ENCODE peak calls at places on chromosomes 5 and 9, in six cellular contexts. P, X, L, S, K and A are unnamed samples.

GRCh38 chr5:151738125-151738848 is 20.1 kb downstream of the ATOX1 start:
- DNase-seq in P (no peak), X (no peak), L (no peak), S (no peak), K (no peak), A (no peak)

GRCh38 chr9:70444904-70445303 is 30.4 kb upstream of the KLF9 start:
- DNase-seq in P (no peak), X (no peak), L (no peak), S (no peak), K (no peak), A (no peak)

GRCh38 chr5:159001247-159001646 is 98.5 kb downstream of the EBF1 start:
- DNase-seq in P (no peak), X (no peak), L (no peak), S (no peak), K (no peak), A (no peak)

GRCh38 chr9:110257097-110257955 is 1.0 kb upstream of the TXN start:
- DNase-seq in P (no peak), X (no peak), L (peak), S (peak), K (no peak), A (no peak)

GRCh38 chr5:6759401-6759800 is 46.2 kb downstream of the TENT4A start:
- DNase-seq in P (no peak), X (peak), L (no peak), S (no peak), K (no peak), A (no peak)

GRCh38 chr9:88533951-88534455 is 975 bp upstream of the NXNL2 start:
- DNase-seq in P (no peak), X (no peak), L (no peak), S (peak), K (peak), A (no peak)

GRCh38 chr5:73446631-73447233 is 1.8 kb downstream of the FOXD1 start:
- DNase-seq in P (no peak), X (no peak), L (no peak), S (no peak), K (no peak), A (no peak)

GRCh38 chr5:80541392-80541791 is 28.7 kb downstream of the ANKRD34B start:
- DNase-seq in P (no peak), X (no peak), L (no peak), S (no peak), K (no peak), A (no peak)

GRCh38 chr9:37339945-37340344 is 82.6 kb upstream of the GRHPR start:
- DNase-seq in P (no peak), X (no peak), L (no peak), S (no peak), K (no peak), A (no peak)

GRCh38 chr9:137294091-137294683 is 7.9 kb downstream of the NRARP start:
- DNase-seq in P (no peak), X (no peak), L (no peak), S (peak), K (no peak), A (no peak)

GRCh38 chr9:137881591-137882505 is 4.3 kb downstream of the CACNA1B start:
- DNase-seq in P (no peak), X (no peak), L (no peak), S (no peak), K (no peak), A (no peak)

GRCh38 chr9:123102380-123103113 is 69.1 kb downstream of the GPR21 start:
- DNase-seq in P (no peak), X (no peak), L (no peak), S (no peak), K (no peak), A (no peak)

GRCh38 chr5:175216991-175217390 is 227.0 kb downstream of the DRD1 start:
- DNase-seq in P (no peak), X (no peak), L (no peak), S (no peak), K (peak), A (peak)

GRCh38 chr9:128685636-128686489 is 3.2 kb upstream of the SET start:
- DNase-seq in P (peak), X (no peak), L (no peak), S (no peak), K (no peak), A (no peak)

GRCh38 chr5:96492654-96493053 is 59.6 kb upstream of the PCSK1 start:
- DNase-seq in P (no peak), X (no peak), L (no peak), S (no peak), K (no peak), A (no peak)

GRCh38 chr9:101738566-101739183 is at the start of gene GRIN3A:
- DNase-seq in P (no peak), X (no peak), L (peak), S (peak), K (no peak), A (no peak)

GRCh38 chr5:147954971-147955370 is 48.6 kb upstream of the C5orf46 start:
- DNase-seq in P (no peak), X (no peak), L (no peak), S (no peak), K (no peak), A (no peak)

GRCh38 chr5:177344891-177345290 is 6.6 kb downstream of the LMAN2 start:
- DNase-seq in P (no peak), X (no peak), L (no peak), S (no peak), K (no peak), A (no peak)

GRCh38 chr5:136242611-136243010 is 49.6 kb upstream of the SMIM32 start:
- DNase-seq in P (no peak), X (no peak), L (no peak), S (no peak), K (no peak), A (no peak)

GRCh38 chr5:125227333-125228075 is 481.1 kb upstream of the ZNF608 start:
- DNase-seq in P (no peak), X (no peak), L (no peak), S (no peak), K (no peak), A (no peak)

GRCh38 chr5:145903862-145904261 is 31.0 kb upstream of the GRXCR2 start:
- DNase-seq in P (no peak), X (no peak), L (no peak), S (no peak), K (no peak), A (no peak)

GRCh38 chr5:61910771-61911170 is 395.2 kb upstream of the KIF2A start:
- DNase-seq in P (no peak), X (peak), L (no peak), S (no peak), K (no peak), A (no peak)

GRCh38 chr5:133565993-133566392 is 46.3 kb downstream of the FSTL4 start:
- DNase-seq in P (no peak), X (no peak), L (peak), S (no peak), K (no peak), A (no peak)

GRCh38 chr9:137439158-137439714 is 1.9 kb downstream of the ENTPD8 start:
- DNase-seq in P (no peak), X (no peak), L (no peak), S (peak), K (no peak), A (no peak)

GRCh38 chr5:95954716-95955115 is 6.9 kb downstream of the ELL2 start:
- DNase-seq in P (no peak), X (no peak), L (no peak), S (no peak), K (no peak), A (no peak)

GRCh38 chr9:78972303-78973002 is 599.3 kb upstream of the TLE4 start:
- DNase-seq in P (no peak), X (no peak), L (no peak), S (no peak), K (no peak), A (no peak)

GRCh38 chr9:96646081-96646991 is 8.8 kb downstream of the PRXL2C start:
- DNase-seq in P (no peak), X (no peak), L (no peak), S (no peak), K (no peak), A (no peak)

GRCh38 chr5:122412966-122413365 is 100.9 kb downstream of the SNCAIP start:
- DNase-seq in P (no peak), X (no peak), L (no peak), S (no peak), K (no peak), A (no peak)

DNA sequence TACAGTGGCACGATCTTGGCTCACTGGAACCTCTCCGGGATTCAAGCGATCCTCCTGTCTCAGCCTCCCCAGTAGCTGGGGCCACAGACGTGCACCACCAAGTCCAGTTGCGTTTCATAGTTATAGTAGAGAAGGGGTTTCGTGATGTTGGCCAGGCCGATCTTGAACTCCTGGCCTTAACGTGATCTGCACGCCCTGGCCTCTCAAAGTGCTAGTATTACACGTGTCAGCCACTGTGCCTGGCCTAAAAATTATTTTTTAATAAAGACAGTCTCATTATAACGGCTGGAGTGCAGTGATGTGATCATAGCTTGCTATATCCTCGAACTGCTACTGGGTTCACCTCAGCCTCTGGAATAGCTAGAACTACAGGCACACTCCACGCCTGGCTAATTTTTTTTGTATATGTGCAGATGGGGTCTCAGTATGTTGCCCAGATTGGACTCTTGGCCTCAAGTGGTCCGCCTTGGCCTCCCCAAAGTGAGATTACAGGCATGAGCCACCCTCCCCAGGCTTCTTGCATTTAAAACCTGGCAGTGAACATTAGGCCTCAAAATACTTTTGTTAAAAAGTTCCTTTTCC is 4.4 kb downstream of the NPM1 start:
- DNase-seq in P (no peak), X (no peak), L (no peak), S (no peak), K (no peak), A (no peak)
- H3K4me3 ChIP-seq in P (no peak), X (no peak), L (no peak), S (no peak), K (no peak), A (no peak)

GRCh38 chr5:99169309-99169708 is 240.5 kb upstream of the CHD1 start:
- DNase-seq in P (no peak), X (no peak), L (no peak), S (no peak), K (no peak), A (no peak)
- TF ChIP-seq CTCF in P (no peak), X (no peak), L (no peak), S (peak), K (no peak), A (no peak)

DNA sequence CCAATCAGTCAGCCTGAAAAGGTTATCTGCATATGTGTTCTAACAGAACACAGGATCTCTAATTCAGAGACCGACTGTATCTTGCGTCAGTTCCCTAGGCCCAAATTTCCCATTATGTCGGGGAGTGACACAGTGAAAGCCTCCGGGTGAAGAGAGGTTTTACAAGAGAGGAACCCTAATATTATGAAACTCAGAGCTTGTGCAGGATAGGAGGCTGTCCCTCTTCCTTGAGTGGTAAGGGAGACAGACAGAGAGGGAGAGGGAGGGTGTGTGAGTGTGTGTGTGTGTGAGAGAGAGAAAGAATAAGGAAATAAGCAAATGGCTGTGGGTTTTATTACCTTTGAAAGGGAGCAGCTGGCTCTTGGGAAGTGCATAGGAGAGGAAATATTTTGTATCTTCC is 1.9 kb downstream of the CD14 start:
- DNase-seq in P (no peak), X (no peak), L (no peak), S (no peak), K (no peak), A (no peak)
- H3K4me3 ChIP-seq in P (no peak), X (no peak), L (peak), S (peak), K (peak), A (no peak)

DNA sequence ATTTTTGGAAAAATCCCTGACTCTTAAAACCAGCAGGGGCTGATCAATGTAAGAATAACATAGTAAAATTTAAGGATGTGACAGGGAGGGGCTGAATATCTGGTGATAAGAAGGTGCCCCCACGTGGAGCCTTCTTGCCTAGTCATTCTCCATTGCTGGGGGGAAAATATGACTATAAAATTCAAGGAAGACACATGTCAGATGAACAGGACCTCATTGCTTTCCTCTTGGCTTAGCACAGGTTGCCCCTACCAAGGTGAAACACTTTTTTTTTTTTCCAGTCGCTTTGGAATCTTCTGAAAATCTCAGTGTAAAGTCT is 310.9 kb downstream of the EFNA5 start:
- DNase-seq in P (no peak), X (no peak), L (no peak), S (no peak), K (no peak), A (no peak)
- TF ChIP-seq CTCF in P (no peak), X (peak), L (no peak), S (no peak), K (peak), A (no peak)

DNA sequence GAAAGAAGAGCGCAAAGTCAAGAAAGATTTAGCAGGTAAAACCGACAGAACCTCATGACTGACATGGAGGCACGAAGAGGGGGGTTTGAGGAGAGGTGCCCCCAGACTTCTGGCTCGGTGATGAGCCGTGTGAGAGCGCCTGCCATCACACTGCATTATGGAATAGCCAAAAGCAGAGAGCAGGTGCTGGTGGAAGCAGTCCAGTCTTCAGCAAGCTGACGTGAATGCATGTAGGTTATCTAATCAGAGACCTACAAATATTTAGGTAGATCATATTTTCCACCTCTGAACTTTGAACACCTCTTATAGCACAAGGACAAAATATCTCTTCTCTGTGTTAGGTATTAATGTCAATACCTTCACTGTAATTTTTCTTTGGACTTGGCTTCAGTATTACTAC is 68.4 kb downstream of the RNF130 start:
- DNase-seq in P (no peak), X (no peak), L (no peak), S (no peak), K (no peak), A (no peak)
- H3K4me3 ChIP-seq in P (no peak), X (no peak), L (no peak), S (no peak), K (no peak), A (no peak)

GRCh38 chr9:75333624-75334023 is 245.3 kb downstream of the OSTF1 start:
- DNase-seq in P (no peak), X (no peak), L (no peak), S (no peak), K (no peak), A (no peak)
- TF ChIP-seq CTCF in P (no peak), X (no peak), L (peak), S (peak), K (peak), A (no peak)